ENCODE peak calls at places on chromosomes 16 and 17, in seven cellular contexts. Q, V, Z, U, R, N and Y are unnamed samples. For H3K36me3 and H3K27me3, the result is how much of the 10 kb centered on the place peaks cover.

GRCh38 chr16:66274335-66275110 is 92.0 kb upstream of the CDH5 start:
- DNase-seq in Q (peak), V (peak), Z (peak), U (peak), R (peak), N (peak), Y (peak)

GRCh38 chr17:17555906-17556305 is 35.6 kb downstream of the PEMT start:
- DNase-seq in Q (no peak), V (no peak), Z (no peak), U (no peak), R (no peak), N (no peak), Y (no peak)

GRCh38 chr16:68084504-68085258 is 489 bp upstream of the NFATC3 start:
- DNase-seq in Q (peak), V (peak), Z (peak), U (peak), R (peak), N (peak), Y (peak)

GRCh38 chr17:42341568-42341967 is 46.7 kb downstream of the STAT3 start:
- DNase-seq in Q (no peak), V (no peak), Z (no peak), U (no peak), R (no peak), N (no peak), Y (no peak)

GRCh38 chr16:15653227-15653626 is 3.2 kb downstream of the NDE1 start:
- DNase-seq in Q (peak), V (no peak), Z (peak), U (peak), R (no peak), N (peak), Y (no peak)

GRCh38 chr17:51439395-51440229 is 179.3 kb downstream of the UTP18 start:
- DNase-seq in Q (no peak), V (no peak), Z (no peak), U (no peak), R (peak), N (no peak), Y (no peak)

GRCh38 chr17:80969674-80970043 is 22.0 kb upstream of the CHMP6 start:
- DNase-seq in Q (no peak), V (no peak), Z (no peak), U (no peak), R (no peak), N (no peak), Y (no peak)

GRCh38 chr16:67185003-67185865 is 1.5 kb upstream of the MATCAP1 start:
- DNase-seq in Q (peak), V (peak), Z (peak), U (peak), R (peak), N (peak), Y (peak)

GRCh38 chr16:21985524-21985923 is 15.4 kb downstream of the PDZD9 start:
- DNase-seq in Q (no peak), V (no peak), Z (no peak), U (no peak), R (no peak), N (no peak), Y (no peak)

GRCh38 chr17:72900542-72900941 is 191.9 kb downstream of the SLC39A11 start:
- DNase-seq in Q (no peak), V (peak), Z (peak), U (no peak), R (no peak), N (no peak), Y (no peak)

GRCh38 chr17:19363460-19364035 is 1.0 kb upstream of the B9D1 start:
- DNase-seq in Q (no peak), V (no peak), Z (no peak), U (no peak), R (peak), N (no peak), Y (no peak)

GRCh38 chr17:72590382-72590781 is 469.6 kb downstream of the SOX9 start:
- DNase-seq in Q (peak), V (no peak), Z (peak), U (peak), R (no peak), N (peak), Y (no peak)

GRCh38 chr17:48259710-48260291 is 152.2 kb downstream of the SNX11 start:
- DNase-seq in Q (peak), V (no peak), Z (peak), U (peak), R (peak), N (peak), Y (no peak)

GRCh38 chr16:87806246-87806607 is 40.4 kb upstream of the KLHDC4 start:
- DNase-seq in Q (peak), V (no peak), Z (peak), U (peak), R (no peak), N (peak), Y (peak)

GRCh38 chr17:62739666-62740065 is 68.4 kb downstream of the MARCHF10 start:
- DNase-seq in Q (no peak), V (no peak), Z (no peak), U (no peak), R (no peak), N (no peak), Y (no peak)

GRCh38 chr16:50808929-50809538 is 67.1 kb downstream of the CYLD start:
- DNase-seq in Q (no peak), V (no peak), Z (no peak), U (no peak), R (peak), N (no peak), Y (no peak)

GRCh38 chr16:3954411-3954921 is 74.0 kb upstream of the CREBBP start:
- DNase-seq in Q (peak), V (no peak), Z (peak), U (peak), R (no peak), N (no peak), Y (no peak)

GRCh38 chr17:49573510-49574282 is 2.0 kb upstream of the NXPH3 start:
- DNase-seq in Q (no peak), V (peak), Z (no peak), U (no peak), R (no peak), N (peak), Y (no peak)

GRCh38 chr17:40224707-40225092 is 5.6 kb downstream of the WIPF2 start:
- DNase-seq in Q (no peak), V (no peak), Z (peak), U (peak), R (no peak), N (peak), Y (no peak)

GRCh38 chr17:66451188-66452149 is 149.1 kb downstream of the PRKCA start:
- DNase-seq in Q (no peak), V (peak), Z (no peak), U (no peak), R (peak), N (no peak), Y (peak)

GRCh38 chr17:45224671-45225050 is 3.0 kb downstream of the FMNL1 start:
- DNase-seq in Q (no peak), V (no peak), Z (no peak), U (no peak), R (no peak), N (no peak), Y (no peak)

GRCh38 chr16:78200623-78201096 is 101.2 kb downstream of the WWOX start:
- DNase-seq in Q (no peak), V (no peak), Z (no peak), U (no peak), R (no peak), N (no peak), Y (no peak)

GRCh38 chr16:7025616-7026190 is 306.9 kb upstream of the RBFOX1 start:
- DNase-seq in Q (peak), V (peak), Z (no peak), U (no peak), R (peak), N (peak), Y (peak)

GRCh38 chr17:10787306-10788020 is 16.4 kb downstream of the TMEM238L start:
- DNase-seq in Q (no peak), V (no peak), Z (no peak), U (no peak), R (no peak), N (no peak), Y (peak)

GRCh38 chr16:15955425-15955824 is 6.0 kb downstream of the ABCC1 start:
- DNase-seq in Q (no peak), V (no peak), Z (no peak), U (no peak), R (no peak), N (no peak), Y (no peak)

GRCh38 chr17:48871551-48872351 is 20.8 kb upstream of the ATP5MC1 start:
- DNase-seq in Q (no peak), V (no peak), Z (no peak), U (no peak), R (peak), N (no peak), Y (no peak)

DNA sequence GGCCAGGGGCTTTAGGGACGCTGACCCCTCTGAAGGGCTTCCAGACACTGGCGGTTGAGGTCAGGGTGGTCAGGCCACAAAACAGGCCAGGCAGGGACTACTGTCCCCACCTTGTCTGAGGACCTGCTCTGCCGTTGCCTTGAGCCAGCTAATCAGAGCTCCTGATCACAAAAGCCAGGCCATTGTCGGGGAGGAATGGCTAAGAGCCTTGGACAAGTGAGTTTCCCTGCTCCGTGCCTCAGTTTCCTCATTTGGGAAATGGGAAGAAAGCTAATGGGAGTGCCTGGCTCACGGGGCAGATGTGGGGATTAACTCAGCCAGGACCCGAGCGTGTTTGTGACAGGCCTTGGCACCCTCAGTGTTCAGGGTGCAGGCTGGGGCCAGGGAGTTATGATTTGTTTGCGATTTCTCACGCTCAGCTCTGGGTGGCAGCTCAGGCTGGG is 246.5 kb upstream of the CIBAR2 start:
- DNase-seq in Q (no peak), V (no peak), Z (no peak), U (no peak), R (no peak), N (no peak), Y (no peak)
- H3K36me3 ChIP-seq in Q (under half), V (under half), Z (under half), U (under half), R (under half), N (under half), Y (under half)

GRCh38 chr17:76368545-76368944 is 14.8 kb upstream of the PRPSAP1 start:
- DNase-seq in Q (peak), V (peak), Z (peak), U (no peak), R (no peak), N (peak), Y (no peak)
- H3K9ac ChIP-seq in Q (no peak), V (peak), Z (no peak), U (peak), R (no peak), N (peak), Y (no peak)

DNA sequence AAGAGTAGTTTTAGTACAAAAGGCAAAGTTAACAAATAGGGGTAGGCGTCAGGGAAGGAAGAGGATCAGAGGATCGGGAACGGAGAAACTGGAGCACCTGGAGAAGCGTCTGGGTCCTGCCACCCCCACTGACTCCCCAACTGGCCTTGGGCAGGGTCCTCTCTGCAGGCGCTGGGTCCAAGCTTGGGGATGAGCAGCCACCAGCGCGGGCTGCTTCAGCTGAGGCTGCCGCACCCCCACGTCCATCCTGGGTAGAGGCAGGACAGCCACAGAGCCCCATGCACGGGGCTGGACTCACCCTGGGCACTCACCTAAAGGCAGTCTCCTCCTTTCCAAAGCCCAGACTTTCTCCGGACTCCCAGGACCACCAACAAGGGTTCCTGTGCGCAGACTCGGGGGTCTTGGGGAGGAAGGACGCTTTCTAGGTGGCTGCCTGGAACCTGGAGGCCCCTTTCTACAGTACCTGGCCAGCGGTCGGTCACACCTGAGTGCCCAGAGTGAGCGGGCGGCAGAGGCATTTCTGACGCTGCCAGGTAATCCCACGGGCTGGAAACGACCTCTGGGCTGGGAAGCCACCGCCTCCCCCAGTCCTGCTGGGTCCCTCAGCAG is 1.1 kb downstream of the HS3ST6 start:
- DNase-seq in Q (no peak), V (no peak), Z (no peak), U (no peak), R (no peak), N (no peak), Y (no peak)
- H3K27me3 ChIP-seq in Q (half or more), V (under half), Z (half or more), U (under half), R (half or more), N (half or more), Y (under half)

DNA sequence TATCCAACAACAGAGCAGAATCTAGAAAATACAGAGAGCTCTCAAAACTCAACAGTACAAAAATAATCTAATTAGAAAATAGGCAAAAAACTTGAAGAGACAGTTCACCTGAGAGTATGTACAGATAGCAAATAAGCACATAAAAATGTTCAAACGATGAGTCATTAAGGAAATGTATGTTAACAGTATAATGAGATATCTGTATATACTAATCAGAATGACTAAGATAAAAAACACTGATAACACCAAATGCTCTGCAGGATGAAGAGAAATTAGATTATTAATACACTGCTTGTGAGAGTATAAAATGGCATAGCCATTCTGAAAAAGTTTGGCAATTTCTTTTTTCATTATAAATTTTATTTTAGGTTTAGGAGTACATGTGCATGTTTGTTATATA is 1307.6 kb upstream of the GOT2 start:
- DNase-seq in Q (no peak), V (no peak), Z (no peak), U (no peak), R (no peak), N (no peak), Y (no peak)
- H3K36me3 ChIP-seq in Q (under half), V (under half), Z (under half), U (under half), R (under half), N (under half), Y (under half)

GRCh38 chr17:7435676-7436555 is 681 bp downstream of the TMEM102 start:
- DNase-seq in Q (peak), V (peak), Z (no peak), U (no peak), R (peak), N (peak), Y (peak)
- H3K9ac ChIP-seq in Q (peak), V (peak), Z (peak), U (no peak), R (peak), N (peak), Y (peak)

DNA sequence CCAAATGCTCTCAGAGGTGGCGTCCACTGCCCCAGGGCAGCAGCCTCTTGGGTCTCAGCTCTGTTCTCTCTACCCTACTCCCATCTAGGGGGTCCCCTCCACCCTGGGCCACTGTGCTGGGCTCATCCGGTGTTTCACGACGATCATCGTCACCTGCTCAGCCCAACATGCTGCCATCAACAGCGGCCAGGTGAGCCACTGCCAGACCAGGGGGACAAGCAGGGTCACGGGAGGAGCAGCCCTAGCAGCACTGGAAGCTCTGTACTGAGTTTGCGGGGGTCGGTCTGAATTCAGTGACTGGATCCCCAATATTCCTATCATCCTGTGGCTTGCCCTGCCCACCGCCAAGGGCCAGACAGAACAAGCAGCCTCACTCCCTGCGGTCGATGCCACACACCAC is 16.0 kb downstream of the ALOX12B start:
- DNase-seq in Q (no peak), V (no peak), Z (no peak), U (no peak), R (no peak), N (no peak), Y (no peak)
- H3K27me3 ChIP-seq in Q (half or more), V (half or more), Z (half or more), U (half or more), R (half or more), N (half or more), Y (under half)

GRCh38 chr16:70512456-70512855 is 10.9 kb downstream of the COG4 start:
- DNase-seq in Q (no peak), V (no peak), Z (peak), U (no peak), R (no peak), N (peak), Y (no peak)

GRCh38 chr16:70510216-70510615 is 13.1 kb downstream of the COG4 start:
- DNase-seq in Q (no peak), V (no peak), Z (no peak), U (no peak), R (no peak), N (no peak), Y (no peak)

GRCh38 chr16:70508752-70509151 is 14.6 kb downstream of the COG4 start:
- DNase-seq in Q (no peak), V (no peak), Z (no peak), U (peak), R (no peak), N (no peak), Y (peak)

GRCh38 chr16:70511833-70512232 is 11.5 kb downstream of the COG4 start:
- DNase-seq in Q (no peak), V (no peak), Z (no peak), U (no peak), R (no peak), N (no peak), Y (no peak)
- H3K36me3 ChIP-seq in Q (half or more), V (half or more), Z (under half), U (under half), R (half or more), N (half or more), Y (under half)

DNA sequence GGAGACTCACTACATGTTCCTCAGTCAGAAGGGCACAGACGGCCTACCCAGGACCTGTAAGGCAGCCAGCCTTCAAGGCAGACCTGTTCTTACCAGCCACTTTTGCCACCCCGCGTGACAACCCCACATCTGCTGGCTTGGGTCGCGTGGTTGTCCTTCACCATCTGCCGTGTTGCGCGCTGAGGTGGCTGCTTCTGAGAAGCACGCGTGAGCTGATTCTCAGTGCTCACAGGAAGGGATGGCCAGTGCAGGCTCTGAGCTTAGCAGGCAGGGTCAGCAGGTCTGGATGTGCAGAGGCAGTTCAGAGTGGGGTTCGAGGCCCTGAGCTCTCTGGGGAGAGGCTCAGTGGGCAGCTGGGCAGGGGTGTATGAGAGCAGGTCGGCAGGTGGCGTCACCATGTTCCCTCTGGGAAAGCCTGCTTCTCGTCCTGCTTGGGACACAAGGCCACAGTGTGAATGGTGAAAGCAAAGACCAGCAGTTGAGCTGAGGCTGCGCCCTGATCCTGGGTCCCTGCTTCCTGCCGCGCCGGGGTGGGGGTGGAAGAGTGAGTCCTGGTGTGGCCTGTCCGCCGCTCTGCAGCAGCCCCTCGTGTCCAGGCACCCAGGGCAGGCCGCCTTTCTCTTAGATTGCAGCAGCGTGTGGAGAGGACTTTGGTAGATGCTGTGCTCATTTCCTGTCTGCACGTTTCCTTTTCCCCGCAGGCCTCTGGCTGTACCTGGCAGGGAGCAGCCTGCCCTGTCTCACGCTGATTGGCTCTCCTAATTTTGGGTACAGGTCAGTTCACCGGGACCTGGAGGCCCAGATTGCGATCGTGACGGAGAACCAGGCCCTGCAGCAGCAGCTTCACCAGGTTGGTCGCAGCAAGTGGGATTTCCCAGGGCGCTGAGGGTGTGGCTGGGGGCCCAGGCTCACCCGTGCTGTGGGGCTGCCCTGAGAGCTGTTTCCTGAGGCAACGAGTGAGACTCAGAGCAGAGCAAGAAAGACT is 36.0 kb downstream of the PGS1 start:
- DNase-seq in Q (no peak), V (no peak), Z (no peak), U (no peak), R (no peak), N (no peak), Y (no peak)
- H3K9ac ChIP-seq in Q (no peak), V (no peak), Z (no peak), U (no peak), R (no peak), N (no peak), Y (no peak)

GRCh38 chr17:79813826-79814623 is 17.1 kb upstream of the CBX8 start:
- DNase-seq in Q (no peak), V (peak), Z (no peak), U (no peak), R (peak), N (no peak), Y (no peak)
- H3K27me3 ChIP-seq in Q (half or more), V (under half), Z (half or more), U (half or more), R (half or more), N (half or more), Y (under half)

GRCh38 chr17:1733759-1734158 is 8.9 kb upstream of the SERPINF2 start:
- DNase-seq in Q (no peak), V (peak), Z (no peak), U (no peak), R (no peak), N (no peak), Y (no peak)
- H3K36me3 ChIP-seq in Q (under half), V (under half), Z (under half), U (under half), R (under half), N (under half), Y (under half)